ENCODE peak calls at places on chromosomes 1 and 21, in four cellular contexts. U is EL, B is endothelial cell, D is cardiac muscle cell. V is an unnamed sample.

GRCh38 chr1:9860887-9861286 is 37.1 kb upstream of the CLSTN1 start:
- DNase-seq in U (no peak), B (no peak), D (no peak), V (no peak)

GRCh38 chr1:105337427-105337826 is 1587.7 kb downstream of the AMY1C start:
- DNase-seq in U (no peak), B (no peak), D (no peak), V (no peak)

GRCh38 chr1:76669624-76670023 is 197.7 kb upstream of the ST6GALNAC5 start:
- DNase-seq in U (no peak), B (no peak), D (no peak), V (no peak)

GRCh38 chr1:207867136-207868081 is 43.5 kb downstream of the CD34 start:
- DNase-seq in U (no peak), B (no peak), D (no peak), V (no peak)

GRCh38 chr1:63329621-63330330 is 7.4 kb downstream of the FOXD3 start:
- DNase-seq in U (no peak), B (no peak), D (no peak), V (no peak)

GRCh38 chr1:65065535-65066378 is 82.2 kb upstream of the AK4 start:
- DNase-seq in U (no peak), B (peak), D (peak), V (peak)

GRCh38 chr21:26769613-26770188 is 75.5 kb downstream of the ADAMTS1 start:
- DNase-seq in U (peak), B (peak), D (peak), V (no peak)

GRCh38 chr1:87044840-87045239 is 130.4 kb downstream of the HS2ST1 start:
- DNase-seq in U (no peak), B (no peak), D (no peak), V (no peak)

GRCh38 chr21:35697321-35697808 is 363.0 kb downstream of the SETD4 start:
- DNase-seq in U (peak), B (no peak), D (peak), V (no peak)

GRCh38 chr1:7474786-7475502 is 296.2 kb upstream of the VAMP3 start:
- DNase-seq in U (no peak), B (no peak), D (no peak), V (peak)

GRCh38 chr1:214747050-214747615 is 144.1 kb downstream of the CENPF start:
- DNase-seq in U (no peak), B (no peak), D (no peak), V (no peak)

GRCh38 chr1:14738235-14738634 is 139.8 kb downstream of the KAZN start:
- DNase-seq in U (no peak), B (no peak), D (no peak), V (no peak)

GRCh38 chr1:15803380-15803779 is 4.1 kb downstream of the UQCRHL start:
- DNase-seq in U (peak), B (peak), D (peak), V (no peak)

GRCh38 chr1:22976461-22977243 is 4.0 kb upstream of the LACTBL1 start:
- DNase-seq in U (peak), B (peak), D (peak), V (peak)

GRCh38 chr1:222736972-222737371 is at the start of gene FAM177B:
- DNase-seq in U (no peak), B (no peak), D (no peak), V (no peak)

GRCh38 chr1:201552941-201553341 is 14.0 kb downstream of the NAV1 start:
- DNase-seq in U (peak), B (no peak), D (no peak), V (no peak)

GRCh38 chr1:165355977-165356811 is at the start of gene LMX1A:
- DNase-seq in U (no peak), B (peak), D (peak), V (no peak)

GRCh38 chr1:201190624-201191051 is at the start of gene IGFN1:
- DNase-seq in U (no peak), B (no peak), D (no peak), V (no peak)

GRCh38 chr1:202235856-202236837 is 42.5 kb downstream of the LGR6 start:
- DNase-seq in U (peak), B (peak), D (peak), V (peak)

GRCh38 chr1:234922987-234923386 is 205.7 kb downstream of the TOMM20 start:
- DNase-seq in U (no peak), B (no peak), D (no peak), V (no peak)

GRCh38 chr1:179178965-179179364 is 50.5 kb downstream of the ABL2 start:
- DNase-seq in U (peak), B (no peak), D (peak), V (no peak)

GRCh38 chr1:161196521-161197451 is 2.1 kb downstream of the ADAMTS4 start:
- DNase-seq in U (peak), B (no peak), D (peak), V (no peak)

GRCh38 chr1:4396571-4396970 is 257.8 kb upstream of the AJAP1 start:
- DNase-seq in U (no peak), B (no peak), D (no peak), V (no peak)

GRCh38 chr1:30422251-30422650 is 301.1 kb downstream of the MATN1 start:
- DNase-seq in U (no peak), B (peak), D (no peak), V (no peak)

GRCh38 chr1:78715181-78715661 is 65.6 kb downstream of the IFI44 start:
- DNase-seq in U (peak), B (no peak), D (no peak), V (no peak)

GRCh38 chr21:46457801-46458314 is 833 bp upstream of the DIP2A start:
- DNase-seq in U (peak), B (no peak), D (peak), V (no peak)

GRCh38 chr1:223233410-223234163 is 90.5 kb upstream of the TLR5 start:
- DNase-seq in U (peak), B (no peak), D (peak), V (no peak)

GRCh38 chr21:25496825-25497482 is 110.3 kb downstream of the MRPL39 start:
- DNase-seq in U (peak), B (no peak), D (no peak), V (no peak)